ENCODE peak calls at places on chromosomes 5 and 9, in eight cellular contexts. Q is adrenal gland, I is astrocyte of the spinal cord, S is AG09309, Y is foreskin fibroblast, C is dorsolateral prefrontal cortex, P is HFFc6, M is psoas muscle. F is an unnamed sample.

GRCh38 chr9:137130176-137130755 is 8.7 kb upstream of the GRIN1 start:
- DNase-seq in Q (no peak), P (no peak), I (no peak), S (no peak), M (no peak), Y (no peak), C (no peak), F (no peak)

GRCh38 chr9:36603006-36603405 is 30.3 kb downstream of the MELK start:
- DNase-seq in I (peak), S (no peak), Y (peak), Q (no peak), P (peak), M (no peak), C (no peak), F (peak)

GRCh38 chr9:89408628-89409101 is 89.2 kb downstream of the SEMA4D start:
- DNase-seq in M (no peak), Y (no peak), I (no peak), S (no peak), P (no peak), Q (peak), C (no peak), F (no peak)

GRCh38 chr5:2255915-2256645 is 373.4 kb upstream of the IRX4 start:
- DNase-seq in M (no peak), C (no peak), P (no peak), I (no peak), S (no peak), Y (no peak), Q (no peak), F (no peak)

GRCh38 chr5:61332891-61333350 is 863 bp downstream of the ZSWIM6 start:
- DNase-seq in M (peak), S (no peak), P (peak), Y (peak), I (peak), Q (peak), C (no peak), F (peak)

GRCh38 chr5:113325054-113325453 is 109.7 kb downstream of the TSSK1B start:
- DNase-seq in C (no peak), M (no peak), Q (no peak), P (no peak), S (no peak), Y (no peak), I (no peak), F (no peak)

GRCh38 chr9:96423985-96424336 is 5.8 kb upstream of the ZNF367 start:
- DNase-seq in S (no peak), C (no peak), Y (no peak), M (no peak), I (no peak), P (no peak), Q (no peak), F (no peak)

GRCh38 chr5:77638763-77639451 is 394 bp upstream of the OTP start:
- DNase-seq in Y (no peak), I (no peak), P (no peak), Q (no peak), S (no peak), C (no peak), M (no peak), F (peak)

GRCh38 chr9:131432597-131433301 is 38.9 kb downstream of the PRRC2B start:
- DNase-seq in P (peak), C (no peak), I (peak), Q (peak), S (peak), Y (peak), M (no peak), F (no peak)

GRCh38 chr9:114823416-114823815 is 17.6 kb upstream of the TNFSF15 start:
- DNase-seq in C (no peak), Y (no peak), M (no peak), I (no peak), P (no peak), Q (no peak), S (no peak), F (no peak)

GRCh38 chr9:136701665-136702048 is 10.7 kb upstream of the DIPK1B start:
- DNase-seq in Y (no peak), I (no peak), Q (no peak), C (no peak), P (no peak), M (no peak), S (no peak), F (no peak)

GRCh38 chr9:70760228-70760627 is 345.8 kb upstream of the KLF9 start:
- DNase-seq in I (no peak), S (no peak), Y (no peak), C (no peak), P (no peak), Q (no peak), M (no peak), F (no peak)

GRCh38 chr9:135345775-135346433 is 133.7 kb upstream of the PPP1R26 start:
- DNase-seq in M (no peak), I (no peak), Q (no peak), Y (no peak), C (peak), S (no peak), P (no peak), F (no peak)
- TF ChIP-seq CTCF in M (no peak), I (no peak), Q (no peak), Y (no peak), C (no peak), S (no peak), P (no peak), F (no peak)

GRCh38 chr9:128103589-128103962 is 24.0 kb downstream of the PTGES2 start:
- DNase-seq in P (no peak), M (no peak), Y (no peak), I (no peak), C (no peak), S (no peak), Q (no peak), F (no peak)
- TF ChIP-seq CTCF in P (peak), M (no peak), Y (no peak), I (peak), C (no peak), S (no peak), Q (no peak), F (no peak)

GRCh38 chr9:5427005-5427404 is 10.7 kb downstream of the PLGRKT start:
- DNase-seq in P (no peak), C (no peak), I (no peak), M (no peak), Y (no peak), S (no peak), Q (no peak), F (no peak)

GRCh38 chr9:5428172-5428571 is 9.6 kb downstream of the PLGRKT start:
- DNase-seq in S (no peak), P (no peak), C (no peak), I (no peak), Y (no peak), Q (no peak), M (no peak), F (no peak)

GRCh38 chr9:5428794-5429528 is 8.8 kb downstream of the PLGRKT start:
- DNase-seq in P (no peak), S (no peak), Y (no peak), C (no peak), M (no peak), Q (no peak), I (no peak), F (no peak)

GRCh38 chr9:5429873-5430564 is 7.7 kb downstream of the PLGRKT start:
- DNase-seq in C (no peak), M (no peak), I (no peak), P (no peak), S (no peak), Y (no peak), Q (no peak), F (no peak)

GRCh38 chr9:5430912-5431311 is 6.8 kb downstream of the PLGRKT start:
- DNase-seq in P (no peak), M (no peak), Y (no peak), S (no peak), Q (no peak), I (no peak), C (no peak), F (no peak)
- TF ChIP-seq CTCF in P (peak), M (no peak), Y (peak), S (no peak), Q (no peak), I (peak), C (no peak), F (no peak)

GRCh38 chr5:41968153-41968723 is 43.2 kb downstream of the FBXO4 start:
- DNase-seq in M (no peak), Y (no peak), C (no peak), P (no peak), S (no peak), I (no peak), Q (no peak), F (no peak)
- TF ChIP-seq CTCF in M (no peak), Y (peak), C (no peak), P (peak), S (peak), I (no peak), Q (no peak), F (no peak)

GRCh38 chr5:87887247-87887646 is 381.4 kb downstream of the TMEM161B start:
- DNase-seq in Y (no peak), I (no peak), C (no peak), M (no peak), S (no peak), P (no peak), Q (no peak), F (no peak)

GRCh38 chr5:87888139-87888538 is 380.5 kb downstream of the TMEM161B start:
- DNase-seq in P (no peak), M (no peak), C (no peak), Q (no peak), I (no peak), S (no peak), Y (no peak), F (no peak)

GRCh38 chr5:87885727-87886126 is 382.9 kb downstream of the TMEM161B start:
- DNase-seq in P (no peak), I (peak), S (no peak), Y (no peak), Q (no peak), M (no peak), C (no peak), F (no peak)
- TF ChIP-seq CTCF in P (no peak), I (no peak), S (no peak), Y (no peak), Q (no peak), M (no peak), C (peak), F (no peak)

DNA sequence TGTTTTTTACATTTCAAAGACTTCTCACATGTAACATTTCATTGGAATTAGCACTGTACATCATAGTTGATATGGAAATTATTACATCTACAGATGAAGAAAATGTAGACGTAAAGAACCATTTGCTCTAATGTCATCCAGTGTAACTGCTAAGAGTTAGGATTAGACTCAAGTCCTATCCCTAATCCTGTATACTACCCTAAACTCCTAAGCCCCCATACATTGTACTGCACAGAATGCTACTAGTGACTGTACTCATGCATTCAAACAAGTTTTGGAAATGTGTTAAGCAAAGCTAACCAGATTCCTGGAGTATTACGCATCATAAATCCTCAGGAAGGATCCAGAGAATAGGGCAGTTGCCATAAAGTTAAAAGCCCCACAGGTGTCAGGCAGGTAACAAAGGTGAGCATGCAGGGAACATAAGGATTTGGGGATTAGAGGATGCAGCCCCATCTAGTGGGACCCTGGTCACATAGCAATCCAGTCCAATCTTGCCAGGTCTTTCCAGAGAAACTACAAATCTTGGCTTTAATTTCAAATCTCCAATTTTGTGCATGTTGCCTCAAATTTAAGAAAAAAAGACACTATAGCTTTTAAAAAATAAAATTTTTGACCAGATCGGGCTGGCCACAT is 32.0 kb downstream of the HAVCR1 start:
- DNase-seq in S (no peak), Y (no peak), P (no peak), C (no peak), Q (no peak), M (no peak), I (no peak), F (no peak)
- TF ChIP-seq CTCF in S (peak), Y (peak), P (peak), C (peak), Q (peak), M (no peak), I (peak), F (peak)

GRCh38 chr5:169289520-169289919 is 11.4 kb downstream of the SLIT3 start:
- DNase-seq in M (no peak), S (no peak), Y (no peak), I (no peak), Q (no peak), C (no peak), P (no peak), F (no peak)
- TF ChIP-seq CTCF in M (no peak), S (peak), Y (no peak), I (no peak), Q (no peak), C (no peak), P (peak), F (no peak)

DNA sequence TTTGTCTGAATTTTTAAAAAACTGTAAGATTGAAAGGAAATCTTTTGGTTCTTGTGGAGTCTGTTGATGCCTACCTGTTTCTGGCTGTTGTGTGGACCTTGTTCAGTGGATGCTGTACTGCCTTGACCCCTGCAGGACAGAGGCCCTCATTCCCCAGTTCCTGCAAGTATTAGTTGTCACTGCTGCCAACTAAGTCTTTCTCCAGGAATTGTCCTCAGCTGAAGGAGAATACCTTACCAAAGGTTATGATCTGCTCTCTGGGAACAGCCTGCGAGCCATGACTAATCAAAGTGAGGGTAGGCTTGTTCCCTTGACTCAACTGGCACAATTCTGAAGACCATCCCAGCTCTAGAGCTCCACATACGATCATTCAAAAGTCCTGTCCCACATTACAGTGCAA is 145.3 kb upstream of the FST start:
- DNase-seq in Y (peak), P (peak), Q (peak), I (no peak), C (no peak), M (no peak), S (no peak), F (no peak)
- TF ChIP-seq CTCF in Y (peak), P (peak), Q (no peak), I (peak), C (no peak), M (no peak), S (peak), F (no peak)

GRCh38 chr5:134132372-134133212 is 18.1 kb downstream of the TCF7 start:
- DNase-seq in P (no peak), Q (no peak), I (no peak), C (no peak), Y (no peak), M (no peak), S (no peak), F (peak)
- TF ChIP-seq CTCF in P (peak), Q (no peak), I (no peak), C (no peak), Y (no peak), M (no peak), S (no peak), F (peak)

GRCh38 chr5:15791274-15791673 is 291.3 kb downstream of the FBXL7 start:
- DNase-seq in M (no peak), I (peak), Q (no peak), Y (no peak), P (no peak), S (no peak), C (no peak), F (no peak)
- TF ChIP-seq CTCF in M (no peak), I (peak), Q (no peak), Y (no peak), P (no peak), S (no peak), C (peak), F (no peak)

F was measured in GM20000.